ENCODE peak calls at places on chromosome 5, in six cellular contexts. S, H, J, A, R and B are unnamed samples.

GRCh38 chr5:171390883-171391677 is 3.4 kb downstream of the NPM1 start:
- DNase-seq in S (no peak), H (peak), J (no peak), A (no peak), R (no peak), B (no peak)

GRCh38 chr5:17132444-17133083 is 84.9 kb upstream of the BASP1 start:
- DNase-seq in S (peak), H (no peak), J (no peak), A (peak), R (no peak), B (no peak)

GRCh38 chr5:9156282-9156681 is 389.6 kb downstream of the SEMA5A start:
- DNase-seq in S (no peak), H (peak), J (peak), A (peak), R (peak), B (no peak)

GRCh38 chr5:72015103-72015548 is 92.1 kb upstream of the MAP1B start:
- DNase-seq in S (no peak), H (peak), J (peak), A (no peak), R (no peak), B (no peak)

GRCh38 chr5:157217289-157218024 is 36.8 kb downstream of the ITK start:
- DNase-seq in S (no peak), H (no peak), J (no peak), A (no peak), R (no peak), B (no peak)

GRCh38 chr5:142740903-142741302 is 29.3 kb upstream of the ARHGAP26 start:
- DNase-seq in S (no peak), H (no peak), J (no peak), A (no peak), R (no peak), B (peak)

GRCh38 chr5:32055891-32056866 is 117.9 kb downstream of the GOLPH3 start:
- DNase-seq in S (no peak), H (no peak), J (no peak), A (peak), R (no peak), B (no peak)

GRCh38 chr5:146388418-146388817 is 49.8 kb downstream of the POU4F3 start:
- DNase-seq in S (no peak), H (no peak), J (no peak), A (peak), R (no peak), B (no peak)

GRCh38 chr5:181114844-181115778 is 15.9 kb downstream of the OR2V1 start:
- DNase-seq in S (peak), H (peak), J (peak), A (no peak), R (peak), B (no peak)

GRCh38 chr5:73694089-73694488 is 68.1 kb downstream of the ARHGEF28 start:
- DNase-seq in S (no peak), H (no peak), J (no peak), A (no peak), R (no peak), B (no peak)

GRCh38 chr5:139394123-139394653 is 716 bp downstream of the PROB1 start:
- DNase-seq in S (no peak), H (no peak), J (no peak), A (peak), R (peak), B (no peak)

GRCh38 chr5:140239939-140240700 is 62.8 kb downstream of the PFDN1 start:
- DNase-seq in S (no peak), H (no peak), J (no peak), A (peak), R (peak), B (no peak)

GRCh38 chr5:154189819-154190651 is 498 bp upstream of the GALNT10 start:
- DNase-seq in S (no peak), H (peak), J (no peak), A (peak), R (peak), B (no peak)

GRCh38 chr5:133427121-133427777 is 185.1 kb downstream of the FSTL4 start:
- DNase-seq in S (no peak), H (no peak), J (no peak), A (no peak), R (no peak), B (no peak)

GRCh38 chr5:170534941-170535340 is 31.1 kb downstream of the KCNIP1 start:
- DNase-seq in S (no peak), H (no peak), J (no peak), A (no peak), R (no peak), B (no peak)

GRCh38 chr5:92687793-92688467 is 893.1 kb downstream of the NR2F1-AS1 start:
- DNase-seq in S (no peak), H (peak), J (peak), A (peak), R (no peak), B (no peak)

GRCh38 chr5:135116146-135116545 is 82.1 kb upstream of the PITX1 start:
- DNase-seq in S (no peak), H (peak), J (no peak), A (no peak), R (no peak), B (no peak)

GRCh38 chr5:14209222-14209822 is 66.2 kb downstream of the TRIO start:
- DNase-seq in S (no peak), H (no peak), J (no peak), A (no peak), R (no peak), B (no peak)

GRCh38 chr5:142520885-142521284 is 165.0 kb downstream of the FGF1 start:
- DNase-seq in S (no peak), H (no peak), J (peak), A (no peak), R (no peak), B (no peak)

GRCh38 chr5:119655081-119655480 is 25.7 kb downstream of the FAM170A start:
- DNase-seq in S (no peak), H (peak), J (no peak), A (no peak), R (no peak), B (no peak)

GRCh38 chr5:121503111-121503840 is 348.4 kb upstream of the FTMT start:
- DNase-seq in S (peak), H (no peak), J (no peak), A (peak), R (peak), B (no peak)

GRCh38 chr5:55897905-55898304 is 46.7 kb downstream of the IL31RA start:
- DNase-seq in S (no peak), H (peak), J (no peak), A (no peak), R (no peak), B (peak)

GRCh38 chr5:67095346-67095871 is 101.2 kb downstream of the CD180 start:
- DNase-seq in S (no peak), H (peak), J (no peak), A (no peak), R (no peak), B (no peak)

GRCh38 chr5:157366741-157367684 is 93.0 kb upstream of the NIPAL4 start:
- DNase-seq in S (no peak), H (no peak), J (peak), A (peak), R (peak), B (peak)

GRCh38 chr5:87732875-87733768 is 320.4 kb upstream of the CCNH start:
- DNase-seq in S (no peak), H (no peak), J (no peak), A (no peak), R (no peak), B (no peak)

GRCh38 chr5:178422400-178422775 is 167.8 kb downstream of the COL23A1 start:
- DNase-seq in S (no peak), H (no peak), J (no peak), A (peak), R (no peak), B (no peak)

DNA sequence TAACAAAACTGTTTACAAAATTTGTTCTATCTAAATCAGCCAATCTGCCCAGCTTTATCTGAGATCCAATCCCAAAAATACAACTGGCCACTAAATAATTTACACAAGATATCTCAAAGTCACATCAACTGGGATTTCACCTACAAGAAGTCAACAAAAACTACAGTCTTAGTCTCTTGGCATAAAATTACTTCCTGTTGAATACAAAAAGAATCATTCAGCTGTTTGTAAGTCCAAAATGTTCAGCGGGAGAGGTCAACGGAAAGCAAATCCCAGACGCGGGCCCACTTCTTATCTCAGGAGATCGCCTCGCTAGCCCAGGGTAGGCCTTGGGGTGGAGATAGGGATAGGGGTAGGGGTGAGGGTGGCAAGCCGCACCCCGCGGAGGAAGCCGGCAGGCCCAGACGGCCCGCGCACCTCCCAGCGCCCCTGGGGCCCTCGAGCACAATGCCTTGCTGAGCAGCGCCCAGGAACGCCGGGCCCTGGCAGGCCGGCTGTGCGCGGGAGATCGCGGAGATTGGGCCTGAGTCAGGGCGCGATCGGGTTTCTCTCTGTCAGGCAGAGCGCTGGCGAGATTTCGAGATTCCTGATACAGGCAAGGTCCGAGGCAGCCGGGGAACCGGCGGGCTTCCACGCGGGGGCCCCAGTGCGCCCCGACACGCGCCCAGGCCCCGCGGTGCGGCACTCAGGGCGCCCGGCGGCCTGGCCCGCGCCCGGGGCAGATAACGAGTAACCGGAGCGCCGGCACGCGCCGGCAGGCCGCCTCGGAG is 710 bp downstream of the HINT1 start:
- DNase-seq in S (no peak), H (peak), J (peak), A (peak), R (peak), B (no peak)
- TF ChIP-seq CTCF in S (peak), H (no peak), J (no peak), A (no peak), R (no peak), B (no peak)

GRCh38 chr5:149315753-149316152 is 29.5 kb upstream of the GRPEL2 start:
- DNase-seq in S (no peak), H (no peak), J (no peak), A (no peak), R (no peak), B (no peak)
- TF ChIP-seq CTCF in S (no peak), H (no peak), J (no peak), A (no peak), R (no peak), B (no peak)

GRCh38 chr5:137733011-137733410 is 2.9 kb downstream of the KLHL3 start:
- DNase-seq in S (no peak), H (no peak), J (no peak), A (no peak), R (no peak), B (no peak)

GRCh38 chr5:137734962-137735530 is 843 bp downstream of the KLHL3 start:
- DNase-seq in S (no peak), H (peak), J (no peak), A (peak), R (peak), B (no peak)

GRCh38 chr5:137733922-137734695 is 1.8 kb downstream of the KLHL3 start:
- DNase-seq in S (no peak), H (no peak), J (no peak), A (no peak), R (no peak), B (no peak)

GRCh38 chr5:137737349-137738256 is 1.7 kb upstream of the KLHL3 start:
- DNase-seq in S (no peak), H (no peak), J (no peak), A (peak), R (no peak), B (no peak)

GRCh38 chr5:137735531-137736284 is at the start of gene KLHL3:
- DNase-seq in S (no peak), H (peak), J (no peak), A (peak), R (peak), B (no peak)
- TF ChIP-seq CTCF in S (no peak), H (no peak), J (peak), A (no peak), R (no peak), B (no peak)

GRCh38 chr5:1477341-1477740 is 32.1 kb upstream of the SLC6A3 start:
- DNase-seq in S (no peak), H (no peak), J (no peak), A (no peak), R (peak), B (no peak)
- TF ChIP-seq CTCF in S (no peak), H (no peak), J (no peak), A (no peak), R (no peak), B (no peak)